ENCODE peak calls at places on chromosomes 12 and 14, in four cellular contexts. Q, A, V and M are unnamed samples.
A peak's percentile ranks its signal among the peaks of the same experiment; 100 is the strongest.

GRCh38 chr14:51873221-51873893 is 12.9 kb downstream of the GNG2 start:
- DNase-seq in Q (no peak), A (peak; percentile 24), V (no peak), M (no peak)

GRCh38 chr12:72307229-72307628 is 35.1 kb downstream of the TRHDE start:
- DNase-seq in Q (no peak), A (no peak), V (no peak), M (no peak)

GRCh38 chr12:122888232-122888752 is 7.6 kb downstream of the VPS37B start:
- DNase-seq in Q (no peak), V (no peak), A (peak; percentile 81), M (peak; percentile 78)

GRCh38 chr14:61503167-61503801 is 181.9 kb downstream of the PRKCH start:
- DNase-seq in Q (no peak), A (no peak), V (no peak), M (no peak)

GRCh38 chr14:96192049-96192448 is 12.6 kb upstream of the BDKRB2 start:
- DNase-seq in V (no peak), Q (no peak), A (no peak), M (no peak)

GRCh38 chr12:61563640-61564039 is 696.6 kb upstream of the USP15 start:
- DNase-seq in Q (no peak), V (no peak), A (no peak), M (no peak)

GRCh38 chr12:122989874-122990400 is 9.5 kb downstream of the ARL6IP4 start:
- DNase-seq in V (no peak), A (no peak), Q (no peak), M (no peak)

GRCh38 chr14:53646925-53647324 is 309.7 kb downstream of the BMP4 start:
- DNase-seq in Q (no peak), V (no peak), A (no peak), M (no peak)

GRCh38 chr12:106645074-106645421 is 62.2 kb downstream of the RFX4 start:
- DNase-seq in V (no peak), Q (no peak), A (no peak), M (peak; percentile 93)

GRCh38 chr14:75646762-75647161 is 13.9 kb downstream of the ERG28 start:
- DNase-seq in Q (no peak), A (no peak), V (no peak), M (peak; percentile 40)

GRCh38 chr12:2299207-2299606 is 246.4 kb downstream of the CACNA1C start:
- DNase-seq in Q (no peak), V (no peak), A (no peak), M (no peak)

GRCh38 chr14:99378782-99379214 is 101.9 kb downstream of the SETD3 start:
- DNase-seq in A (peak; percentile 22), V (no peak), Q (peak; percentile 23), M (no peak)

GRCh38 chr12:109461846-109462766 is 15.0 kb downstream of the KCTD10 start:
- DNase-seq in A (no peak), V (no peak), Q (peak; percentile 34), M (peak; percentile 43)

GRCh38 chr14:32669416-32669815 is 269.3 kb upstream of the NPAS3 start:
- DNase-seq in V (no peak), A (no peak), Q (no peak), M (no peak)

GRCh38 chr14:32627545-32628298 is 298.6 kb downstream of the AKAP6 start:
- DNase-seq in A (no peak), Q (no peak), V (no peak), M (no peak)

GRCh38 chr12:9064815-9065606 is 50.7 kb downstream of the A2M start:
- DNase-seq in A (peak; percentile 71), Q (no peak), V (peak; percentile 85), M (peak; percentile 77)

GRCh38 chr14:96582995-96583394 is 80.8 kb downstream of the PAPOLA start:
- DNase-seq in V (no peak), Q (no peak), A (no peak), M (no peak)

GRCh38 chr14:64235652-64236640 is 58.2 kb downstream of the ESR2 start:
- DNase-seq in V (no peak), A (no peak), Q (no peak), M (no peak)

GRCh38 chr12:106080111-106080732 is 58.5 kb downstream of the NUAK1 start:
- DNase-seq in V (no peak), A (no peak), Q (no peak), M (no peak)

GRCh38 chr14:89372156-89372555 is 44.9 kb downstream of the FOXN3 start:
- DNase-seq in V (no peak), A (no peak), Q (no peak), M (no peak)

GRCh38 chr12:131615316-131616053 is 95.4 kb upstream of the SFSWAP start:
- DNase-seq in A (no peak), Q (no peak), V (no peak), M (no peak)

GRCh38 chr14:75697371-75697770 is 36.3 kb downstream of the TTLL5 start:
- DNase-seq in Q (no peak), A (no peak), V (no peak), M (no peak)

GRCh38 chr12:12792421-12792820 is 7.0 kb downstream of the APOLD1 start:
- DNase-seq in Q (no peak), A (no peak), V (no peak), M (no peak)

GRCh38 chr12:50276912-50277671 is 6.2 kb downstream of the LIMA1 start:
- DNase-seq in V (no peak), Q (no peak), A (no peak), M (no peak)

GRCh38 chr12:92444763-92445162 is 258.0 kb upstream of the PLEKHG7 start:
- DNase-seq in A (no peak), Q (no peak), V (no peak), M (no peak)

GRCh38 chr12:128816643-128816920 is 7.2 kb downstream of the SLC15A4 start:
- DNase-seq in A (no peak), V (no peak), Q (no peak), M (no peak)

GRCh38 chr12:128815779-128816642 is 7.7 kb downstream of the SLC15A4 start:
- DNase-seq in Q (no peak), A (no peak), V (no peak), M (no peak)

GRCh38 chr12:128813392-128813791 is 10.4 kb downstream of the SLC15A4 start:
- DNase-seq in V (no peak), A (no peak), Q (no peak), M (no peak)

GRCh38 chr12:128813883-128814282 is 9.9 kb downstream of the SLC15A4 start:
- DNase-seq in Q (no peak), V (no peak), A (no peak), M (no peak)

GRCh38 chr12:128814411-128815261 is 9.1 kb downstream of the SLC15A4 start:
- DNase-seq in Q (no peak), A (no peak), V (no peak), M (no peak)
- TF ChIP-seq FOSL1 in Q (no peak), A (no peak), V (no peak), M (no peak)

GRCh38 chr12:28318273-28318672 is 128.0 kb downstream of the CCDC91 start:
- DNase-seq in Q (no peak), A (no peak), V (no peak), M (no peak)
- TF ChIP-seq FOSL1 in Q (no peak), A (no peak), V (no peak), M (no peak)

GRCh38 chr14:70915415-70915814 is 8.2 kb downstream of the PCNX1 start:
- DNase-seq in A (no peak), Q (no peak), V (no peak), M (no peak)
- TF ChIP-seq FOSL1 in A (no peak), Q (no peak), V (no peak), M (no peak)

DNA sequence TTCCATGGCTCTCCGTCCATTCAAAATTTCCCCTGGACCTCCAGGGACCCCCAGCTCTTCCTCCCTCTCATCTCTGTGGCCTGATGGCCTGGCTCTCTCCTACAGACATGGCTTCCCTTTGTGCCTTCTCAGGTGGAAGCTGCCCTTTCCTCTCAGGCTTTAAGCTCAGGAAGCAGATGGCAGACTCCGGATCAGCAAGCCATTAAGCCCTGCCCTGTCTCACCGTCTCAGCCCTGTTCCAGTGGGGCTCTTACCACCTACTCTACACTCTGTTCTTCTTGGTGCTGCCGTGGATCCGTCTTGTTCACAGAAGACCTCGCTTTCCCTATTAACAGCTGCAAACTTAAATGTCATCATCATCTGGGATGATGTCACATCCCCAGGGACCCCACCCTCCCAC is 33.1 kb downstream of the NPC2 start:
- DNase-seq in A (no peak), V (no peak), Q (no peak), M (no peak)
- TF ChIP-seq FOSL1 in A (no peak), V (no peak), Q (no peak), M (no peak)

GRCh38 chr12:58882796-58883195 is 37.5 kb downstream of the LRIG3 start:
- DNase-seq in A (no peak), Q (no peak), V (no peak), M (no peak)
- TF ChIP-seq FOSL1 in A (no peak), Q (no peak), V (no peak), M (no peak)

GRCh38 chr14:101004176-101004575 is 100.7 kb upstream of the RTL1 start:
- DNase-seq in V (no peak), A (no peak), Q (no peak), M (no peak)
- TF ChIP-seq FOSL1 in V (no peak), A (no peak), Q (no peak), M (no peak)